ENCODE peak calls at places on chromosomes 16 and 17, in six cellular contexts. N is fibroblast of the aortic adventitia, C is AG09319, R is mucosa of descending colon, E is T47D, X is SJCRH30. G is an unnamed sample.

GRCh38 chr16:29678691-29679267 is at the start of gene QPRT:
- DNase-seq in N (peak), C (no peak), R (peak), E (peak), X (peak), G (no peak)

GRCh38 chr17:50278526-50279180 is 4.4 kb downstream of the TMEM92 start:
- DNase-seq in N (no peak), C (no peak), R (no peak), E (no peak), X (no peak), G (no peak)

GRCh38 chr16:80198995-80199299 is 341.8 kb upstream of the DYNLRB2 start:
- DNase-seq in N (peak), C (no peak), R (no peak), E (no peak), X (no peak), G (no peak)

GRCh38 chr16:83578146-83578545 is 229.6 kb upstream of the HSBP1 start:
- DNase-seq in N (no peak), C (no peak), R (no peak), E (no peak), X (no peak), G (no peak)

GRCh38 chr17:28390123-28390522 is 15.9 kb downstream of the SLC46A1 start:
- DNase-seq in N (no peak), C (no peak), R (no peak), E (no peak), X (no peak), G (no peak)

GRCh38 chr16:51545951-51546350 is 394.9 kb upstream of the SALL1 start:
- DNase-seq in N (no peak), C (no peak), R (no peak), E (no peak), X (no peak), G (no peak)

GRCh38 chr17:80292557-80292956 is 31.9 kb downstream of the RNF213 start:
- DNase-seq in N (no peak), C (no peak), R (no peak), E (no peak), X (no peak), G (no peak)

GRCh38 chr16:6692874-6693273 is 639.8 kb upstream of the RBFOX1 start:
- DNase-seq in N (no peak), C (no peak), R (no peak), E (no peak), X (no peak), G (no peak)

GRCh38 chr17:54891176-54891821 is 9.4 kb upstream of the TOM1L1 start:
- DNase-seq in N (peak), C (no peak), R (peak), E (peak), X (peak), G (peak)

GRCh38 chr17:49521521-49522185 is 26.6 kb downstream of the NGFR start:
- DNase-seq in N (peak), C (no peak), R (no peak), E (no peak), X (peak), G (no peak)

GRCh38 chr16:9050102-9050830 is 41.2 kb upstream of the HAPSTR1 start:
- DNase-seq in N (no peak), C (no peak), R (no peak), E (no peak), X (no peak), G (no peak)

GRCh38 chr16:9159839-9160550 is 68.6 kb downstream of the HAPSTR1 start:
- DNase-seq in N (peak), C (no peak), R (peak), E (peak), X (peak), G (no peak)

GRCh38 chr17:17722081-17722905 is 41.0 kb downstream of the RAI1 start:
- DNase-seq in N (no peak), C (no peak), R (no peak), E (no peak), X (no peak), G (no peak)

GRCh38 chr16:8955828-8956227 is 7.9 kb downstream of the USP7 start:
- DNase-seq in N (no peak), C (no peak), R (no peak), E (no peak), X (no peak), G (no peak)

GRCh38 chr17:6090253-6090652 is 20.1 kb downstream of the WSCD1 start:
- DNase-seq in N (no peak), C (no peak), R (peak), E (no peak), X (no peak), G (no peak)

GRCh38 chr17:80146121-80147034 is 550 bp downstream of the EIF4A3 start:
- DNase-seq in N (peak), C (no peak), R (peak), E (no peak), X (peak), G (no peak)

GRCh38 chr16:73216932-73217331 is 169.0 kb upstream of the ZFHX3 start:
- DNase-seq in N (no peak), C (no peak), R (no peak), E (no peak), X (no peak), G (no peak)

GRCh38 chr17:31058958-31059357 is 35.8 kb upstream of the NF1 start:
- DNase-seq in N (no peak), C (no peak), R (no peak), E (no peak), X (no peak), G (no peak)

GRCh38 chr17:3683054-3683511 is 12.9 kb downstream of the P2RX5 start:
- DNase-seq in N (no peak), C (no peak), R (peak), E (peak), X (peak), G (no peak)

GRCh38 chr17:82217530-82218204 is 5.0 kb upstream of the CCDC57 start:
- DNase-seq in N (peak), C (peak), R (no peak), E (no peak), X (no peak), G (peak)

GRCh38 chr17:1222321-1222720 is 42.5 kb upstream of the ABR start:
- DNase-seq in N (no peak), C (no peak), R (no peak), E (no peak), X (no peak), G (no peak)

GRCh38 chr17:40351185-40352043 is 13.1 kb downstream of the GJD3 start:
- DNase-seq in N (no peak), C (no peak), R (no peak), E (no peak), X (peak), G (no peak)

GRCh38 chr16:27980919-27981670 is 82.4 kb downstream of the GSG1L start:
- DNase-seq in N (no peak), C (no peak), R (no peak), E (no peak), X (no peak), G (no peak)

GRCh38 chr16:12771341-12771798 is 32.3 kb downstream of the CPPED1 start:
- DNase-seq in N (peak), C (no peak), R (no peak), E (no peak), X (peak), G (no peak)

G was measured in pulmonary artery endothelial cell.